ENCODE peak calls at places on chromosomes 11 and 22, in five cellular contexts. One of them, this sample, is unnamed.

GRCh38 chr22:42462016-42462415 is 29.8 kb upstream of the NFAM1 start:
- DNase-seq in activated T-helper 9 cell treated with anti-CD3 and anti-CD28 coated beads, Interleukin-2, amount 50 U/mL, for 16 hours: no peak
- DNase-seq in iris pigment epithelial cell: no peak
- DNase-seq in neural crest cell: no peak
- DNase-seq in ELF-1: peak; percentile 88
- DNase-seq in this sample: no peak

GRCh38 chr11:128575956-128576340 is 11.4 kb downstream of the ETS1 start:
- DNase-seq in activated T-helper 9 cell treated with anti-CD3 and anti-CD28 coated beads, Interleukin-2, amount 50 U/mL, for 16 hours: no peak
- DNase-seq in iris pigment epithelial cell: peak; percentile 36
- DNase-seq in neural crest cell: no peak
- DNase-seq in ELF-1: no peak
- DNase-seq in this sample: no peak

GRCh38 chr11:116420770-116421528 is 351.8 kb downstream of the BUD13 start:
- DNase-seq in activated T-helper 9 cell treated with anti-CD3 and anti-CD28 coated beads, Interleukin-2, amount 50 U/mL, for 16 hours: no peak
- DNase-seq in iris pigment epithelial cell: peak; percentile 18
- DNase-seq in neural crest cell: no peak
- DNase-seq in ELF-1: peak; percentile 39
- DNase-seq in this sample: no peak

GRCh38 chr22:43088616-43088978 is 594 bp downstream of the TTLL1 start:
- DNase-seq in activated T-helper 9 cell treated with anti-CD3 and anti-CD28 coated beads, Interleukin-2, amount 50 U/mL, for 16 hours: no peak
- DNase-seq in iris pigment epithelial cell: no peak
- DNase-seq in neural crest cell: no peak
- DNase-seq in ELF-1: no peak
- DNase-seq in this sample: no peak

GRCh38 chr22:44646141-44646540 is 55.9 kb upstream of the PRR5 start:
- DNase-seq in activated T-helper 9 cell treated with anti-CD3 and anti-CD28 coated beads, Interleukin-2, amount 50 U/mL, for 16 hours: no peak
- DNase-seq in iris pigment epithelial cell: no peak
- DNase-seq in neural crest cell: no peak
- DNase-seq in ELF-1: no peak
- DNase-seq in this sample: no peak

GRCh38 chr11:3132271-3132781 is 32.8 kb downstream of the OSBPL5 start:
- DNase-seq in activated T-helper 9 cell treated with anti-CD3 and anti-CD28 coated beads, Interleukin-2, amount 50 U/mL, for 16 hours: no peak
- DNase-seq in iris pigment epithelial cell: no peak
- DNase-seq in neural crest cell: no peak
- DNase-seq in ELF-1: no peak
- DNase-seq in this sample: no peak

GRCh38 chr11:94449437-94449836 is 44.2 kb downstream of the MRE11 start:
- DNase-seq in activated T-helper 9 cell treated with anti-CD3 and anti-CD28 coated beads, Interleukin-2, amount 50 U/mL, for 16 hours: no peak
- DNase-seq in iris pigment epithelial cell: peak; percentile 92
- DNase-seq in neural crest cell: no peak
- DNase-seq in ELF-1: no peak
- DNase-seq in this sample: no peak

GRCh38 chr11:70002433-70002832 is 75.7 kb upstream of the ANO1 start:
- DNase-seq in activated T-helper 9 cell treated with anti-CD3 and anti-CD28 coated beads, Interleukin-2, amount 50 U/mL, for 16 hours: no peak
- DNase-seq in iris pigment epithelial cell: peak; percentile 22
- DNase-seq in neural crest cell: no peak
- DNase-seq in ELF-1: no peak
- DNase-seq in this sample: no peak

GRCh38 chr22:46791201-46791731 is 28.8 kb downstream of the TBC1D22A start:
- DNase-seq in activated T-helper 9 cell treated with anti-CD3 and anti-CD28 coated beads, Interleukin-2, amount 50 U/mL, for 16 hours: peak; percentile 62
- DNase-seq in iris pigment epithelial cell: peak; percentile 80
- DNase-seq in neural crest cell: no peak
- DNase-seq in ELF-1: no peak
- DNase-seq in this sample: no peak

GRCh38 chr22:50261615-50262459 is at the start of gene MAPK12:
- DNase-seq in activated T-helper 9 cell treated with anti-CD3 and anti-CD28 coated beads, Interleukin-2, amount 50 U/mL, for 16 hours: no peak
- DNase-seq in iris pigment epithelial cell: peak; percentile 22
- DNase-seq in neural crest cell: no peak
- DNase-seq in ELF-1: no peak
- DNase-seq in this sample: peak; percentile 90

GRCh38 chr11:112221263-112221835 is 4.9 kb upstream of the PTS start:
- DNase-seq in activated T-helper 9 cell treated with anti-CD3 and anti-CD28 coated beads, Interleukin-2, amount 50 U/mL, for 16 hours: no peak
- DNase-seq in iris pigment epithelial cell: no peak
- DNase-seq in neural crest cell: no peak
- DNase-seq in ELF-1: no peak
- DNase-seq in this sample: no peak